ENCODE peak calls at places on chromosomes 3 and 15, in four cellular contexts. P is HepG2, S is GM12878, L is K562. R is an unnamed sample.

GRCh38 chr3:178787960-178788359 is 251.7 kb downstream of the KCNMB2 start:
- DNase-seq in S (no peak), P (no peak), L (no peak), R (no peak)

GRCh38 chr15:99096894-99097426 is 7.9 kb upstream of the SYNM start:
- DNase-seq in L (no peak), P (no peak), S (no peak), R (no peak)

GRCh38 chr3:111751961-111752360 is 107.1 kb upstream of the PHLDB2 start:
- DNase-seq in S (no peak), P (no peak), L (no peak), R (no peak)

GRCh38 chr15:82875411-82876003 is 66.1 kb downstream of the WHAMM start:
- DNase-seq in P (no peak), L (no peak), S (no peak), R (no peak)

GRCh38 chr3:171374661-171375285 is 85.4 kb downstream of the TNIK start:
- DNase-seq in S (no peak), P (no peak), L (peak), R (no peak)

GRCh38 chr15:79779739-79780138 is 117.1 kb downstream of the MTHFS start:
- DNase-seq in P (no peak), L (no peak), S (peak), R (no peak)

GRCh38 chr3:29693863-29694262 is 413.0 kb downstream of the RBMS3 start:
- DNase-seq in S (no peak), P (no peak), L (no peak), R (no peak)

GRCh38 chr3:125117631-125118191 is 61.9 kb upstream of the HEG1 start:
- DNase-seq in L (no peak), P (no peak), S (no peak), R (no peak)

GRCh38 chr3:4821975-4822374 is 157.3 kb upstream of the BHLHE40 start:
- DNase-seq in S (no peak), P (no peak), L (no peak), R (no peak)

GRCh38 chr3:161081675-161082462 is 23.3 kb downstream of the B3GALNT1 start:
- DNase-seq in L (no peak), S (no peak), P (no peak), R (no peak)

GRCh38 chr15:59218099-59218498 is 11.5 kb downstream of the LDHAL6B start:
- DNase-seq in P (no peak), S (no peak), L (no peak), R (no peak)

GRCh38 chr3:150286390-150287147 is 121.5 kb upstream of the TSC22D2 start:
- DNase-seq in L (peak), S (peak), P (peak), R (peak)

GRCh38 chr3:72217570-72217969 is 432.6 kb upstream of the PROK2 start:
- DNase-seq in P (no peak), L (no peak), S (no peak), R (no peak)

GRCh38 chr3:37916685-37917084 is 55.0 kb downstream of the CTDSPL start:
- DNase-seq in S (no peak), P (no peak), L (no peak), R (no peak)

GRCh38 chr3:142888099-142888483 is 792 bp downstream of the PCOLCE2 start:
- DNase-seq in S (no peak), L (no peak), P (no peak), R (peak)

GRCh38 chr15:29668120-29668602 is 154.1 kb downstream of the TJP1 start:
- DNase-seq in S (peak), P (peak), L (peak), R (peak)

GRCh38 chr3:183502782-183503181 is 52.7 kb downstream of the KLHL6 start:
- DNase-seq in P (no peak), L (no peak), S (no peak), R (no peak)

GRCh38 chr3:11690863-11691833 is 47.4 kb upstream of the VGLL4 start:
- DNase-seq in L (no peak), P (peak), S (no peak), R (no peak)

DNA sequence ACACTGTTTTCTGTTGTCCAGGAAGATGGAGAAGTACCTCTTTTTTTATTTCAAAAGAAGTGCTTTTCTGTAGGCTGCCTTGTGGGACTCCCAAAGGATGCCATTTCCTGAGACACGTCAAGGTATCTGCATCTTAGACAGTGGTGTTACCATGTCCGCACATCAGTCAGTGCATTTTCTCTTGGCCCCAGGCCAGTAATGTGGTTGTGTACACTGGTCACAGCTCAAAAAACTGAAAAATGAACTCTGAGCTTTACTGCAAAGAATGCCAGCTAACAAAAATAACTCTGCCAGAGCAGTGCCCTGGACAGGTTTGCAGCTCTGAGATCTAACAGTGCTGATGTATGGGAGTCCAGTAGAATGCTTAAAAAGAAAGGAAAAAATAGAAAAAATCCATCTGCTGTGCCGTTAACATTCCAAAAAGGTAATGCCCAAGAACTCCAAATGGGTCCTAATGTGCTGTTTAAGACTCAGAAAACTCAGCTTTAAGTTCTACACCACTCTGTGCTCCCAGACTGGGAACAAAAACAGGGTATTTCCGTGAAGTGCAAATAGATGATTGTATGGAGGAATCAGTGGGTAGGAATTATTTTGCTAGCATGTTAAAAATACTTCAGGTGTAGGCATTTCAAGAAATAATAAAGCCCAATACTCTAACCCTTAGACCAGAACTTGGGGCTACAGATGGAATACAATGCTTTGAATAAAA is 315.9 kb downstream of the FEZF2 start:
- DNase-seq in L (no peak), S (no peak), P (peak), R (no peak)
- TF ChIP-seq SP1 in L (no peak), S (no peak), P (no peak), R (no peak)

GRCh38 chr3:106302451-106303221 is 433.8 kb upstream of the CBLB start:
- DNase-seq in S (peak), L (no peak), P (no peak), R (no peak)
- TF ChIP-seq FOXK2 in S (no peak), L (no peak), P (no peak), R (no peak)

GRCh38 chr3:191455257-191455952 is 5.6 kb upstream of the PYDC2 start:
- DNase-seq in L (no peak), S (peak), P (no peak), R (no peak)
- TF ChIP-seq SP1 in L (no peak), S (no peak), P (no peak), R (no peak)

GRCh38 chr3:36908647-36909180 is 36.1 kb downstream of the TRANK1 start:
- DNase-seq in P (no peak), S (no peak), L (no peak), R (no peak)

GRCh38 chr3:36909181-36909580 is 35.7 kb downstream of the TRANK1 start:
- DNase-seq in L (no peak), P (no peak), S (no peak), R (no peak)

GRCh38 chr3:36906504-36907149 is 38.2 kb downstream of the TRANK1 start:
- DNase-seq in S (no peak), P (no peak), L (no peak), R (no peak)

GRCh38 chr3:36909666-36910065 is 35.2 kb downstream of the TRANK1 start:
- DNase-seq in L (no peak), S (no peak), P (no peak), R (no peak)

GRCh38 chr3:36907911-36908646 is 36.8 kb downstream of the TRANK1 start:
- DNase-seq in L (no peak), P (peak), S (peak), R (no peak)
- TF ChIP-seq FOXK2 in L (peak), P (no peak), S (no peak), R (no peak)

DNA sequence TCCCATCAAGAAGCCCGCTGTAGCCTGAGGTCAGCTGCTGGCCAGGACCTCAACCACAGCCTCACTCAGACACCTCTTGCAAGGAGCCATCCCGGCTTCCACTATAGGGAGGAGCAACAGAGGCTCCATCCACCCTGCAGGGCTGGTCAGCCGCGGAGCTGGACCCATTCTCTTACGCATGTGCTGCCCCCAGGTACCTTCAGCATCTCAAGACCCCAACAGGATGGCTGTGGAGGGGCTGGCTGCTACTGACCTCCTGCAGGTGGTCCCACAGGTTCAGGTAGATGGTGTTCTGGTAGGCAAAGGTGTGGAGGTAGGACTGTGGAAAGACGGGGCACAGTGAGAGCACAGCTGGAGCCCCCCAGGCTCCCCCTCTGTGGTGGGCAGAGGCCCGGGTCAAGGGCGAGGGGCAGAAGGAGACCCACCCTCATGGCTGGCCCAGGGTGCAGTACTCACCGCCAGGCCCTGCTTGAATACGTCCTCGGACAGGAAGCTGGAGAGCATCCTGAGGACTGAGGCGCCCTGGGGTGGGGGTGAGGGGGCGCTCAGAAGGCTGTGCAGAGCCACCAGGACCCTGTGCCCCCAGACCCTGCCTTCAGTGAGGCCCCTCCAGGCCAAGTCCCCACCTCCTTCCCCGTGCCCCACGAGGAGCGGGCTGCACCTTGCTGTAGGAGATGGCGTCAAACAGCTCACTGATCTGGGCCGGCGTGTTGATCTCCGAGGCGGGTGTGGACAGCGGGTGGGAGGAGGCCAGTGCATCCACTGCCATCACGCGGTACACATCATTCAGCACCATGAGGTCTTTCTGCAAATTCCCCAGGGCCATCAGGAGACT is 11.4 kb downstream of the ANPEP start:
- DNase-seq in S (no peak), L (no peak), P (no peak), R (no peak)
- TF ChIP-seq SP1 in S (no peak), L (no peak), P (no peak), R (no peak)

GRCh38 chr15:67820992-67821783 is 4.1 kb upstream of the SKOR1 start:
- DNase-seq in P (peak), L (peak), S (no peak), R (no peak)
- TF ChIP-seq FOXK2 in P (no peak), L (no peak), S (no peak), R (no peak)

R was measured in HEK293T.